ENCODE peak calls at places on chromosomes 1 and 21, in five cellular contexts. O, A, L, H and Y are unnamed samples.

GRCh38 chr1:109112056-109112651 is 1.8 kb upstream of the ELAPOR1 start:
- DNase-seq in O (no peak), A (no peak), L (peak), H (no peak), Y (no peak)

GRCh38 chr1:29236993-29237905 is 927 bp downstream of the PTPRU start:
- DNase-seq in O (no peak), A (no peak), L (peak), H (no peak), Y (no peak)

GRCh38 chr1:152186556-152187285 is 27.7 kb upstream of the RPTN start:
- DNase-seq in O (no peak), A (no peak), L (no peak), H (no peak), Y (no peak)

GRCh38 chr1:93177991-93178390 is 2.2 kb downstream of the TMED5 start:
- DNase-seq in O (no peak), A (no peak), L (peak), H (no peak), Y (no peak)

GRCh38 chr1:234067584-234067983 is 163.1 kb downstream of the SLC35F3 start:
- DNase-seq in O (no peak), A (no peak), L (no peak), H (no peak), Y (no peak)

GRCh38 chr1:207672525-207673130 is 27.7 kb downstream of the CR1L start:
- DNase-seq in O (peak), A (no peak), L (peak), H (no peak), Y (no peak)

GRCh38 chr1:23013657-23014056 is 2.0 kb downstream of the TEX46 start:
- DNase-seq in O (no peak), A (peak), L (no peak), H (no peak), Y (no peak)

GRCh38 chr1:180498594-180498993 is 3.8 kb downstream of the ACBD6 start:
- DNase-seq in O (no peak), A (no peak), L (no peak), H (no peak), Y (no peak)

GRCh38 chr21:16792155-16792554 is 720.7 kb upstream of the CXADR start:
- DNase-seq in O (no peak), A (no peak), L (no peak), H (no peak), Y (no peak)

GRCh38 chr1:151905070-151905442 is 4.3 kb downstream of the THEM4 start:
- DNase-seq in O (no peak), A (no peak), L (no peak), H (no peak), Y (no peak)

GRCh38 chr1:221072214-221072613 is 193.0 kb downstream of the HLX start:
- DNase-seq in O (no peak), A (no peak), L (no peak), H (no peak), Y (no peak)

GRCh38 chr1:201556841-201557571 is 18.1 kb downstream of the NAV1 start:
- DNase-seq in O (no peak), A (no peak), L (peak), H (no peak), Y (no peak)

GRCh38 chr1:114468710-114469468 is 42.1 kb downstream of the TRIM33 start:
- DNase-seq in O (no peak), A (no peak), L (no peak), H (no peak), Y (no peak)

GRCh38 chr1:1290238-1290731 is 10.0 kb downstream of the SCNN1D start:
- DNase-seq in O (no peak), A (peak), L (peak), H (no peak), Y (no peak)

GRCh38 chr1:25003457-25004190 is 73.5 kb upstream of the RUNX3 start:
- DNase-seq in O (no peak), A (no peak), L (no peak), H (no peak), Y (no peak)

GRCh38 chr1:245311887-245312286 is 157.1 kb downstream of the KIF26B start:
- DNase-seq in O (no peak), A (no peak), L (no peak), H (no peak), Y (no peak)

GRCh38 chr1:165408518-165408917 is 36.4 kb downstream of the RXRG start:
- DNase-seq in O (peak), A (no peak), L (peak), H (no peak), Y (no peak)

GRCh38 chr1:80218112-80218511 is 1211.6 kb upstream of the ADGRL4 start:
- DNase-seq in O (peak), A (no peak), L (peak), H (no peak), Y (no peak)

GRCh38 chr21:41953831-41954653 is at the start of gene C2CD2:
- DNase-seq in O (peak), A (no peak), L (peak), H (no peak), Y (no peak)

GRCh38 chr1:238677567-238677966 is 708.8 kb upstream of the CHRM3 start:
- DNase-seq in O (no peak), A (no peak), L (peak), H (no peak), Y (no peak)

GRCh38 chr1:13797397-13797796 is 97.4 kb downstream of the PRDM2 start:
- DNase-seq in O (no peak), A (peak), L (no peak), H (no peak), Y (no peak)

GRCh38 chr1:205495237-205495823 is 9.1 kb upstream of the CDK18 start:
- DNase-seq in O (no peak), A (peak), L (no peak), H (no peak), Y (no peak)

GRCh38 chr1:186093437-186093836 is 281.6 kb downstream of the TPR start:
- DNase-seq in O (no peak), A (no peak), L (no peak), H (no peak), Y (no peak)

GRCh38 chr1:21149862-21150432 is 26.8 kb downstream of the EIF4G3 start:
- DNase-seq in O (peak), A (no peak), L (peak), H (no peak), Y (no peak)

GRCh38 chr1:82899017-82899416 is 1098.3 kb downstream of the ADGRL2 start:
- DNase-seq in O (no peak), A (no peak), L (no peak), H (no peak), Y (no peak)

GRCh38 chr21:41362605-41363369 is 960 bp downstream of the MX2 start:
- DNase-seq in O (no peak), A (no peak), L (no peak), H (no peak), Y (no peak)

GRCh38 chr1:200732438-200732837 is 6.3 kb upstream of the CAMSAP2 start:
- DNase-seq in O (no peak), A (no peak), L (no peak), H (no peak), Y (no peak)

GRCh38 chr1:38371505-38371844 is 324.9 kb upstream of the POU3F1 start:
- DNase-seq in O (no peak), A (no peak), L (no peak), H (no peak), Y (no peak)

GRCh38 chr1:48208251-48208650 is 14.3 kb upstream of the SLC5A9 start:
- DNase-seq in O (no peak), A (no peak), L (no peak), H (no peak), Y (peak)

GRCh38 chr1:229769809-229770208 is 143.8 kb downstream of the URB2 start:
- DNase-seq in O (no peak), A (no peak), L (no peak), H (no peak), Y (no peak)

GRCh38 chr1:179530352-179530751 is 45.4 kb downstream of the NPHS2 start:
- DNase-seq in O (no peak), A (no peak), L (no peak), H (no peak), Y (no peak)